ENCODE peak calls at places on chromosome 9, in four cellular contexts. G is GM12878, X is HepG2, W is K562. M is an unnamed sample.

GRCh38 chr9:93650448-93650847 is 74.1 kb downstream of the PHF2 start:
- DNase-seq in X (no peak), G (no peak), W (no peak), M (no peak)

GRCh38 chr9:121286973-121287721 is 19.2 kb downstream of the GSN start:
- DNase-seq in W (peak), X (peak), G (no peak), M (peak)

GRCh38 chr9:124761196-124761595 is 9.9 kb downstream of the NR6A1 start:
- DNase-seq in X (no peak), G (no peak), W (no peak), M (no peak)

GRCh38 chr9:133735415-133735775 is 2.8 kb downstream of the SARDH start:
- DNase-seq in G (no peak), X (no peak), W (no peak), M (no peak)

GRCh38 chr9:105290401-105290800 is 46.0 kb downstream of the SLC44A1 start:
- DNase-seq in X (no peak), G (no peak), W (no peak), M (no peak)

GRCh38 chr9:105359899-105360298 is 87.9 kb upstream of the FSD1L start:
- DNase-seq in W (no peak), G (no peak), X (no peak), M (no peak)

GRCh38 chr9:79131876-79132377 is 439.8 kb upstream of the TLE4 start:
- DNase-seq in G (no peak), X (no peak), W (no peak), M (no peak)

GRCh38 chr9:4105183-4105582 is 194.7 kb downstream of the GLIS3 start:
- DNase-seq in W (no peak), G (no peak), X (no peak), M (no peak)

GRCh38 chr9:112659906-112660305 is 58.0 kb downstream of the INIP start:
- DNase-seq in X (no peak), W (no peak), G (no peak), M (no peak)

GRCh38 chr9:88713022-88713421 is 178.0 kb downstream of the NXNL2 start:
- DNase-seq in X (no peak), W (no peak), G (no peak), M (no peak)

GRCh38 chr9:70595211-70595610 is 180.8 kb upstream of the KLF9 start:
- DNase-seq in W (no peak), G (no peak), X (no peak), M (no peak)

GRCh38 chr9:30796806-30797205 is 1587.6 kb upstream of the ACO1 start:
- DNase-seq in G (no peak), X (no peak), W (no peak), M (no peak)

GRCh38 chr9:86368871-86369521 is 14.8 kb upstream of the TUT7 start:
- DNase-seq in G (no peak), X (peak), W (no peak), M (no peak)

GRCh38 chr9:34989946-34990635 is 546 bp downstream of the DNAJB5 start:
- DNase-seq in G (no peak), W (peak), X (no peak), M (no peak)

GRCh38 chr9:80435591-80435990 is 863.8 kb downstream of the TLE4 start:
- DNase-seq in X (no peak), W (no peak), G (no peak), M (no peak)

GRCh38 chr9:98453589-98454311 is 198.3 kb upstream of the TBC1D2 start:
- DNase-seq in W (no peak), X (no peak), G (no peak), M (no peak)

GRCh38 chr9:78130004-78130403 is 98.4 kb upstream of the GNAQ start:
- DNase-seq in W (no peak), X (no peak), G (no peak), M (peak)

GRCh38 chr9:132164604-132165362 is 2.9 kb downstream of the NTNG2 start:
- DNase-seq in X (peak), W (no peak), G (no peak), M (no peak)

GRCh38 chr9:89806371-89807100 is 201.7 kb downstream of the GADD45G start:
- DNase-seq in W (no peak), X (no peak), G (no peak), M (no peak)

GRCh38 chr9:123541441-123541840 is 185.4 kb downstream of the CRB2 start:
- DNase-seq in W (no peak), G (no peak), X (no peak), M (no peak)

GRCh38 chr9:68546596-68547390 is 6.1 kb upstream of the TMEM252 start:
- DNase-seq in W (no peak), G (peak), X (peak), M (no peak)

GRCh38 chr9:122184551-122184950 is 24.8 kb downstream of the MORN5 start:
- DNase-seq in W (no peak), G (no peak), X (no peak), M (no peak)

GRCh38 chr9:75658301-75658919 is 232.1 kb upstream of the PCSK5 start:
- DNase-seq in W (no peak), G (no peak), X (no peak), M (no peak)

GRCh38 chr9:22232971-22233370 is 213.7 kb upstream of the DMRTA1 start:
- DNase-seq in G (no peak), W (no peak), X (no peak), M (no peak)

GRCh38 chr9:120410925-120411501 is 169.0 kb downstream of the CDK5RAP2 start:
- DNase-seq in W (no peak), X (no peak), G (no peak), M (no peak)

GRCh38 chr9:111040494-111040893 is 2.2 kb upstream of the LPAR1 start:
- DNase-seq in W (no peak), X (no peak), G (no peak), M (no peak)

GRCh38 chr9:103755986-103756385 is 338.1 kb upstream of the SMC2 start:
- DNase-seq in G (no peak), X (no peak), W (no peak), M (no peak)

GRCh38 chr9:125888220-125888619 is 141.0 kb downstream of the PBX3 start:
- DNase-seq in G (no peak), W (no peak), X (no peak), M (no peak)

GRCh38 chr9:35813434-35814105 is 1.3 kb downstream of the HINT2 start:
- DNase-seq in W (peak), X (peak), G (no peak), M (no peak)

GRCh38 chr9:87436694-87437093 is 61.0 kb upstream of the DAPK1 start:
- DNase-seq in G (no peak), W (no peak), X (no peak), M (no peak)

GRCh38 chr9:135286961-135287360 is 192.6 kb upstream of the PPP1R26 start:
- DNase-seq in G (no peak), W (no peak), X (no peak), M (no peak)

GRCh38 chr9:108412755-108413154 is 443.0 kb downstream of the ACTL7B start:
- DNase-seq in X (no peak), G (no peak), W (no peak), M (peak)

GRCh38 chr9:132224645-132225044 is 62.8 kb downstream of the NTNG2 start:
- DNase-seq in X (no peak), G (no peak), W (no peak), M (no peak)

GRCh38 chr9:35741740-35742139 is 7.3 kb downstream of the GBA2 start:
- DNase-seq in X (no peak), G (no peak), W (no peak), M (no peak)

GRCh38 chr9:72497476-72498065 is 23.8 kb upstream of the TMC1 start:
- DNase-seq in G (no peak), W (no peak), X (no peak), M (no peak)

GRCh38 chr9:88748566-88749238 is 213.7 kb downstream of the NXNL2 start:
- DNase-seq in G (no peak), X (no peak), W (no peak), M (no peak)

GRCh38 chr9:126248680-126249079 is 77.9 kb upstream of the MVB12B start:
- DNase-seq in W (no peak), X (no peak), G (no peak), M (no peak)

GRCh38 chr9:137138701-137139467 is at the start of gene GRIN1:
- DNase-seq in X (no peak), W (peak), G (no peak), M (no peak)
- TF ChIP-seq HDAC6 in X (no peak), W (no peak), G (no peak), M (no peak)

GRCh38 chr9:91303741-91304140 is 58.0 kb downstream of the AUH start:
- DNase-seq in W (no peak), G (no peak), X (no peak), M (no peak)
- TF ChIP-seq HDAC6 in W (no peak), G (no peak), X (no peak), M (no peak)

DNA sequence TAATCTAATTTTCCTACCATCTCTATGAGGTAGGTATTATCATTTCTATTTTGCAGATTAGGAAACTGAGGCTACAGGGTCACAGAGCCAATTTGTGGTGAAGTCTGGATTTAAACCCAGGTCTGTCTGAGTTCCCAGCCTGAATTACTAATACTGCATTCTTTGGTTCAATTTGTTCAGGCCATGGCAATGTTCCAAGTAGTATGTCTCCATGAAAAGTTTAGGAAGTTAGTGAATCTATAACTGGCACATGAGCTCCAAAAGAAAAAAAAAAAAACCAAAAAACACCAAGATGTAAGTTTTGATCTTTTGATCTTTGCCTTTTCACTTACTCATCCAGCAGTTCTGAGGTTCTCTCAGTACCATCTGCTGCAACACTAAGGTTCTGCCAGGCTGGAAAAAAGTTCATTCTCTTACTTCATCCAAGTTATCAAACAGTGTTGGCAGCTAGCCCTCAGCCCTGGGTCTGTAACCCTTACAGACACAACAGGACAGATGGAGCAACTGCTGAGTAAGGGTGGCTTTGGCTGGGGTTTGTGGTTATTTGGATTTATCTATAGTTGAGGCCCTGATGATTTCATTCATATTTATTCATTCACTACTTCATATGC is 4.4 kb upstream of the TMEM268 start:
- DNase-seq in X (no peak), G (no peak), W (no peak), M (no peak)
- TF ChIP-seq HDAC6 in X (no peak), G (no peak), W (no peak), M (no peak)

GRCh38 chr9:16883586-16883985 is 13.1 kb upstream of the BNC2 start:
- DNase-seq in W (no peak), X (no peak), G (no peak), M (no peak)

GRCh38 chr9:16888594-16888993 is 18.1 kb upstream of the BNC2 start:
- DNase-seq in X (no peak), G (no peak), W (no peak), M (no peak)

GRCh38 chr9:16885896-16886295 is 15.4 kb upstream of the BNC2 start:
- DNase-seq in W (no peak), X (no peak), G (no peak), M (no peak)

GRCh38 chr9:16884373-16884772 is 13.9 kb upstream of the BNC2 start:
- DNase-seq in G (no peak), W (no peak), X (no peak), M (no peak)

GRCh38 chr9:16884952-16885513 is 14.6 kb upstream of the BNC2 start:
- DNase-seq in G (no peak), X (no peak), W (no peak), M (no peak)
- TF ChIP-seq HDAC6 in G (no peak), X (no peak), W (no peak), M (no peak)

GRCh38 chr9:128946945-128947422 is 419 bp downstream of the DOLK start:
- DNase-seq in X (no peak), G (no peak), W (no peak), M (no peak)
- TF ChIP-seq HDAC6 in X (no peak), G (no peak), W (no peak), M (no peak)

DNA sequence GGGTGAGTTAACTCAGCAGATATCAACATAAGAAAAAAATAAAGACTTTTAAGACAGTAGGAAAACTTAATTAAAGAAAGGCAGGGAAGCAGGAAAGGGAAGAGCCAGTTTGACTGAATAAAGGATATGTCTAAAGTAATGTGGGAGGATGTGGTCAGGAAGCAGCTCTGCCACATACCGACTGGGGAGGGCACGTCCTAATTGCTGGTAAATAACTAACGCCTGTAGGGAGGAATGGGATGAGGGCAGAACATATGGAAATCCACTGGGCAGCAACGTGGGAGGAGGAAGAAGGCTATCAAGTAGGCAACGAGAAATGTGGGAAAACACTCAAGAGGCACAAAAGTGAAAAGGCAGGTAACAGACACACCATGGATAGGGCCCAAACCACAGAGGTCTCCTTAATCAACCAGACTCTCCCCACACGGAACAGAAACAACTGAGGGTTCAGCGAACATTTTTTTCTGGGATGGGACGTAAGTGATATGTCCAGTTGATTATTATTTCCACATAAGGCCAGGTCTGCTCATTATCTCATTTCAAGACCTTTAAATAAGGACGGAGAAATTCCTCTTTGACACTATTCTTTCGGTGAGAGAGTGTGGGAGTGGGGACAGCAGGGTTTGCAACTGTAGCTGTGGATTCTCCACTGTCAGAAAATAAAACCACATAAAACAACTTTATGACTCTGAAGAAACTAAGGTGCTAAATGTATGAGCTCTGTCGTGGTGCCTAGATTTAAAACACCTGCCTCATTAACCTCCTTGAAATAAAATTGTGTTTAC is 17.1 kb downstream of the IARS1 start:
- DNase-seq in W (no peak), X (no peak), G (no peak), M (no peak)
- TF ChIP-seq HDAC6 in W (no peak), X (no peak), G (no peak), M (no peak)

DNA sequence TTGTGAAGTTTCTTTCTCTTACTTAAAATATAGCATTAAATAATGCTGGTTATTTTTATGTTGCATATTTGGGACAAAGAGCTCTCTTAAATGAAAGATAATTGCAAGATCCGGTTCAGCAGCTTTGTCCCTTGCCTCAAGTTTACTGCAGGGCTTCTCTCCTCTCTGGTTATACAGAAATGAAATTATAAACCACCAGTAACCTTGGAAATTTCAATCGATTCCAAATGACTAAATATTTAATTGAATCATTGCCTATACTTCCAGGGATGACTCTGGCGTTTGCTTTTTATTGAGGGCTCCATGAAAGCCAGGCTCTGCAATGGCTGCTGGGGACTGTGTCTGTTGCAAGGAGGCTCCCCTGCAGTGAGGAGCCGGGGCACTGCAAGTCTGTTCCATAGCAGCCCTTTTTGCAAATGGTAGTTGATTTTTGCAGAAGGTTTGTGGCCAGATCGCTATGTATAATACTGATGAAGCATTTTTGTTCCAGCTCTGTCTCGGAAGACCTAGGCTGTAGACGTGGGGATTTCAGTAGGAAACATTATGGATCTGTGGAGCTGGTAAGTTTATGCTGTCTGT is at the start of gene GARNL3:
- DNase-seq in W (no peak), G (no peak), X (no peak), M (no peak)
- TF ChIP-seq HDAC6 in W (no peak), G (no peak), X (no peak), M (no peak)

DNA sequence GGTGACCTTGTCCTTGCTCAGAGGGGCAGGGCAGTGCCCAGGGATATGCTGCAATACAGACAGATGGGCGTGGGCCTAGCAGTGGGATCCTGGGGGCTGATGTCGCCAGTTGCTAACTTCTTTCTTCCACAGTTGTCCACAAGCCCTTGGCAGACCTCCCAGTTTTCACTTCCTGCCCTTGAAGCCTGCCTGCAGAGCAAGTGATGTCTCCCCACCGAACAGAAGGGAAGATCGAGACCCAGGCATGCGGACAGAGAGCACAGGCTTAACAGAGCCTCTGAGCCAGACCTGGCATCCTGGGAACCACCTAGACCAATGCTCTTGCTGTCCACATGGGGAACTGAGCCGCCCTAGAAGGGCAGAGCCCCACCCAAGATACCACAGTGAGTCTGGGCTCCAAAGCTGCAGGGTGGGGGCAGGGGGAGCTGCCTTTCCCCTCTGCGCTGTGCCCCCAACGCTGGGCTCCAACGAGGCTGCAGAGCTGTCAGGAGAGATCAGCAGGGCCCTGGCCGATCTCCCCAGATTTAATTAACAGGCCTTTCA is 13.5 kb upstream of the LAMC3 start:
- DNase-seq in G (no peak), W (peak), X (no peak), M (no peak)
- TF ChIP-seq HDAC6 in G (no peak), W (no peak), X (no peak), M (no peak)

M was measured in H1.